ENCODE peak calls at places on chromosomes 3 and 15, in six cellular contexts. One of them, this sample, is unnamed.

GRCh38 chr15:85044251-85044853 is 62.7 kb downstream of the PDE8A start:
- DNase-seq in NCI-H345: peak; percentile 29
- DNase-seq in stimulated activated CD8-positive, alpha-beta memory T cell treated with anti-CD3 and anti-CD28 coated beads, Interleukin-4, amount 100 ng/mL, for 24 hours: no peak
- DNase-seq in fibroblast of villous mesenchyme: peak; percentile 82
- DNase-seq in A172: peak; percentile 55
- DNase-seq in left ventricle myocardium superior: no peak
- DNase-seq in this sample: no peak

GRCh38 chr15:66882251-66883020 is 180.4 kb downstream of the SMAD6 start:
- DNase-seq in NCI-H345: no peak
- DNase-seq in stimulated activated CD8-positive, alpha-beta memory T cell treated with anti-CD3 and anti-CD28 coated beads, Interleukin-4, amount 100 ng/mL, for 24 hours: no peak
- DNase-seq in fibroblast of villous mesenchyme: peak; percentile 50
- DNase-seq in A172: peak; percentile 83
- DNase-seq in left ventricle myocardium superior: peak; percentile 43
- DNase-seq in this sample: peak; percentile 67

GRCh38 chr3:37290551-37290950 is 116.2 kb upstream of the LRRFIP2 start:
- DNase-seq in NCI-H345: no peak
- DNase-seq in stimulated activated CD8-positive, alpha-beta memory T cell treated with anti-CD3 and anti-CD28 coated beads, Interleukin-4, amount 100 ng/mL, for 24 hours: no peak
- DNase-seq in fibroblast of villous mesenchyme: peak; percentile 36
- DNase-seq in A172: peak; percentile 45
- DNase-seq in left ventricle myocardium superior: no peak
- DNase-seq in this sample: no peak

GRCh38 chr15:101024111-101024695 is 105.0 kb downstream of the LRRK1 start:
- DNase-seq in NCI-H345: no peak
- DNase-seq in stimulated activated CD8-positive, alpha-beta memory T cell treated with anti-CD3 and anti-CD28 coated beads, Interleukin-4, amount 100 ng/mL, for 24 hours: no peak
- DNase-seq in fibroblast of villous mesenchyme: peak; percentile 84
- DNase-seq in A172: no peak
- DNase-seq in left ventricle myocardium superior: peak; percentile 59
- DNase-seq in this sample: no peak

GRCh38 chr3:136664771-136665170 is 87.4 kb downstream of the STAG1 start:
- DNase-seq in NCI-H345: no peak
- DNase-seq in stimulated activated CD8-positive, alpha-beta memory T cell treated with anti-CD3 and anti-CD28 coated beads, Interleukin-4, amount 100 ng/mL, for 24 hours: no peak
- DNase-seq in fibroblast of villous mesenchyme: peak; percentile 50
- DNase-seq in A172: no peak
- DNase-seq in left ventricle myocardium superior: no peak
- DNase-seq in this sample: no peak

GRCh38 chr3:32313723-32314473 is 75.4 kb downstream of the CMTM8 start:
- DNase-seq in NCI-H345: no peak
- DNase-seq in stimulated activated CD8-positive, alpha-beta memory T cell treated with anti-CD3 and anti-CD28 coated beads, Interleukin-4, amount 100 ng/mL, for 24 hours: no peak
- DNase-seq in fibroblast of villous mesenchyme: no peak
- DNase-seq in A172: peak; percentile 53
- DNase-seq in left ventricle myocardium superior: no peak
- DNase-seq in this sample: no peak

GRCh38 chr3:147161833-147162232 is 244.5 kb downstream of the ZIC4 start:
- DNase-seq in NCI-H345: no peak
- DNase-seq in stimulated activated CD8-positive, alpha-beta memory T cell treated with anti-CD3 and anti-CD28 coated beads, Interleukin-4, amount 100 ng/mL, for 24 hours: no peak
- DNase-seq in fibroblast of villous mesenchyme: no peak
- DNase-seq in A172: no peak
- DNase-seq in left ventricle myocardium superior: no peak
- DNase-seq in this sample: no peak

GRCh38 chr3:124363451-124363850 is 366.8 kb upstream of the UMPS start:
- DNase-seq in NCI-H345: no peak
- DNase-seq in stimulated activated CD8-positive, alpha-beta memory T cell treated with anti-CD3 and anti-CD28 coated beads, Interleukin-4, amount 100 ng/mL, for 24 hours: no peak
- DNase-seq in fibroblast of villous mesenchyme: peak; percentile 58
- DNase-seq in A172: peak; percentile 78
- DNase-seq in left ventricle myocardium superior: no peak
- DNase-seq in this sample: no peak

GRCh38 chr3:152364237-152364636 is 95.5 kb downstream of the MBNL1 start:
- DNase-seq in NCI-H345: no peak
- DNase-seq in stimulated activated CD8-positive, alpha-beta memory T cell treated with anti-CD3 and anti-CD28 coated beads, Interleukin-4, amount 100 ng/mL, for 24 hours: no peak
- DNase-seq in fibroblast of villous mesenchyme: no peak
- DNase-seq in A172: no peak
- DNase-seq in left ventricle myocardium superior: no peak
- DNase-seq in this sample: no peak

GRCh38 chr3:189353318-189353958 is 181.7 kb downstream of the TPRG1 start:
- DNase-seq in NCI-H345: no peak
- DNase-seq in stimulated activated CD8-positive, alpha-beta memory T cell treated with anti-CD3 and anti-CD28 coated beads, Interleukin-4, amount 100 ng/mL, for 24 hours: no peak
- DNase-seq in fibroblast of villous mesenchyme: no peak
- DNase-seq in A172: no peak
- DNase-seq in left ventricle myocardium superior: no peak
- DNase-seq in this sample: no peak

GRCh38 chr3:61841111-61841845 is 279.9 kb downstream of the PTPRG start:
- DNase-seq in NCI-H345: no peak
- DNase-seq in stimulated activated CD8-positive, alpha-beta memory T cell treated with anti-CD3 and anti-CD28 coated beads, Interleukin-4, amount 100 ng/mL, for 24 hours: no peak
- DNase-seq in fibroblast of villous mesenchyme: peak; percentile 53
- DNase-seq in A172: no peak
- DNase-seq in left ventricle myocardium superior: no peak
- DNase-seq in this sample: no peak

GRCh38 chr15:58241872-58242271 is 103.7 kb downstream of the AQP9 start:
- DNase-seq in NCI-H345: peak; percentile 66
- DNase-seq in stimulated activated CD8-positive, alpha-beta memory T cell treated with anti-CD3 and anti-CD28 coated beads, Interleukin-4, amount 100 ng/mL, for 24 hours: no peak
- DNase-seq in fibroblast of villous mesenchyme: no peak
- DNase-seq in A172: no peak
- DNase-seq in left ventricle myocardium superior: no peak
- DNase-seq in this sample: no peak

GRCh38 chr3:57164606-57165573 is at the start of gene IL17RD:
- DNase-seq in NCI-H345: peak; percentile 78
- DNase-seq in stimulated activated CD8-positive, alpha-beta memory T cell treated with anti-CD3 and anti-CD28 coated beads, Interleukin-4, amount 100 ng/mL, for 24 hours: peak; percentile 58
- DNase-seq in fibroblast of villous mesenchyme: peak; percentile 71
- DNase-seq in A172: peak; percentile 51
- DNase-seq in left ventricle myocardium superior: peak; percentile 90
- DNase-seq in this sample: peak; percentile 89

GRCh38 chr3:14212032-14212431 is 33.4 kb downstream of the LSM3 start:
- DNase-seq in NCI-H345: no peak
- DNase-seq in stimulated activated CD8-positive, alpha-beta memory T cell treated with anti-CD3 and anti-CD28 coated beads, Interleukin-4, amount 100 ng/mL, for 24 hours: no peak
- DNase-seq in fibroblast of villous mesenchyme: no peak
- DNase-seq in A172: no peak
- DNase-seq in left ventricle myocardium superior: no peak
- DNase-seq in this sample: no peak

GRCh38 chr15:70116317-70116716 is 18.6 kb upstream of the TLE3 start:
- DNase-seq in NCI-H345: no peak
- DNase-seq in stimulated activated CD8-positive, alpha-beta memory T cell treated with anti-CD3 and anti-CD28 coated beads, Interleukin-4, amount 100 ng/mL, for 24 hours: no peak
- DNase-seq in fibroblast of villous mesenchyme: no peak
- DNase-seq in A172: no peak
- DNase-seq in left ventricle myocardium superior: no peak
- DNase-seq in this sample: no peak

GRCh38 chr3:188031106-188031505 is 122.9 kb upstream of the LPP start:
- DNase-seq in NCI-H345: no peak
- DNase-seq in stimulated activated CD8-positive, alpha-beta memory T cell treated with anti-CD3 and anti-CD28 coated beads, Interleukin-4, amount 100 ng/mL, for 24 hours: no peak
- DNase-seq in fibroblast of villous mesenchyme: no peak
- DNase-seq in A172: no peak
- DNase-seq in left ventricle myocardium superior: no peak
- DNase-seq in this sample: no peak

GRCh38 chr3:42518800-42519567 is 16.5 kb downstream of the VIPR1 start:
- DNase-seq in NCI-H345: no peak
- DNase-seq in stimulated activated CD8-positive, alpha-beta memory T cell treated with anti-CD3 and anti-CD28 coated beads, Interleukin-4, amount 100 ng/mL, for 24 hours: no peak
- DNase-seq in fibroblast of villous mesenchyme: no peak
- DNase-seq in A172: no peak
- DNase-seq in left ventricle myocardium superior: peak; percentile 59
- DNase-seq in this sample: no peak

GRCh38 chr3:183114779-183115178 is 15.5 kb upstream of the MCCC1 start:
- DNase-seq in NCI-H345: peak; percentile 52
- DNase-seq in stimulated activated CD8-positive, alpha-beta memory T cell treated with anti-CD3 and anti-CD28 coated beads, Interleukin-4, amount 100 ng/mL, for 24 hours: no peak
- DNase-seq in fibroblast of villous mesenchyme: no peak
- DNase-seq in A172: no peak
- DNase-seq in left ventricle myocardium superior: no peak
- DNase-seq in this sample: no peak

GRCh38 chr15:75104804-75105557 is 81.6 kb downstream of the PPCDC start:
- DNase-seq in NCI-H345: peak; percentile 12
- DNase-seq in stimulated activated CD8-positive, alpha-beta memory T cell treated with anti-CD3 and anti-CD28 coated beads, Interleukin-4, amount 100 ng/mL, for 24 hours: no peak
- DNase-seq in fibroblast of villous mesenchyme: peak; percentile 89
- DNase-seq in A172: peak; percentile 82
- DNase-seq in left ventricle myocardium superior: no peak
- DNase-seq in this sample: no peak

GRCh38 chr3:175426805-175427204 is 567.7 kb downstream of the NAALADL2 start:
- DNase-seq in NCI-H345: no peak
- DNase-seq in stimulated activated CD8-positive, alpha-beta memory T cell treated with anti-CD3 and anti-CD28 coated beads, Interleukin-4, amount 100 ng/mL, for 24 hours: no peak
- DNase-seq in fibroblast of villous mesenchyme: no peak
- DNase-seq in A172: peak; percentile 1
- DNase-seq in left ventricle myocardium superior: no peak
- DNase-seq in this sample: no peak

GRCh38 chr3:111924283-111924682 is 54.5 kb upstream of the ABHD10 start:
- DNase-seq in NCI-H345: no peak
- DNase-seq in stimulated activated CD8-positive, alpha-beta memory T cell treated with anti-CD3 and anti-CD28 coated beads, Interleukin-4, amount 100 ng/mL, for 24 hours: no peak
- DNase-seq in fibroblast of villous mesenchyme: no peak
- DNase-seq in A172: peak; percentile 43
- DNase-seq in left ventricle myocardium superior: peak; percentile 76
- DNase-seq in this sample: peak; percentile 68